ENCODE peak calls at places on chromosomes 16 and 17, in ten cellular contexts. W is cardiac muscle cell; U is effector memory CD4-positive, alpha-beta T cell; S is stimulated activated CD4-positive, alpha-beta T cell treated with anti-CD3 and anti-CD28 coated beads, TNF-alpha, amount 100 ng/mL, for 48 hours; K is CD4-positive, alpha-beta T cell; E is tibial artery; Y is pancreas; L is T-helper 1 cell; I is HFFc6; O is H4. N is an unnamed sample.

GRCh38 chr16:709651-710499 is 4.3 kb upstream of the FBXL16 start:
- DNase-seq in U (no peak), K (no peak), O (peak), S (no peak), W (peak), I (peak), E (no peak), L (no peak), Y (no peak), N (peak)

GRCh38 chr17:78899361-78900260 is 3.4 kb downstream of the CEP295NL start:
- DNase-seq in I (no peak), W (peak), K (no peak), E (no peak), L (no peak), U (no peak), S (no peak), Y (no peak), O (no peak), N (no peak)

GRCh38 chr16:66549284-66550131 is at the start of gene TK2:
- DNase-seq in L (peak), O (no peak), S (peak), W (peak), I (peak), U (peak), E (peak), Y (peak), K (peak), N (peak)

GRCh38 chr17:81396722-81397313 is 1.6 kb downstream of the BAHCC1 start:
- DNase-seq in K (no peak), O (peak), L (no peak), Y (peak), I (peak), W (peak), E (no peak), S (no peak), U (no peak), N (no peak)

GRCh38 chr17:29155235-29155965 is 24.8 kb downstream of the MYO18A start:
- DNase-seq in S (peak), O (peak), W (peak), K (peak), L (no peak), U (no peak), I (peak), E (no peak), Y (no peak), N (peak)

GRCh38 chr16:17076121-17076757 is 394.5 kb downstream of the XYLT1 start:
- DNase-seq in O (no peak), S (no peak), L (no peak), K (no peak), E (no peak), W (no peak), I (no peak), Y (no peak), U (no peak), N (peak)

GRCh38 chr16:68972008-68972407 is 128.7 kb downstream of the TANGO6 start:
- DNase-seq in Y (no peak), I (no peak), E (no peak), K (no peak), W (no peak), L (no peak), U (no peak), S (no peak), O (no peak), N (no peak)

GRCh38 chr17:53004902-53005301 is 817.8 kb upstream of the KIF2B start:
- DNase-seq in W (no peak), S (no peak), I (no peak), Y (no peak), L (no peak), U (no peak), K (no peak), O (no peak), E (no peak), N (no peak)

GRCh38 chr17:4162775-4163498 is 19.9 kb downstream of the CYB5D2 start:
- DNase-seq in K (no peak), L (no peak), I (no peak), E (no peak), S (no peak), U (no peak), Y (no peak), O (peak), W (peak), N (no peak)

GRCh38 chr17:40607641-40608040 is 40.0 kb downstream of the SMARCE1 start:
- DNase-seq in E (no peak), O (no peak), U (no peak), L (no peak), K (peak), I (no peak), S (no peak), Y (no peak), W (no peak), N (no peak)

GRCh38 chr17:79123988-79124387 is 49.4 kb downstream of the ENGASE start:
- DNase-seq in U (no peak), O (no peak), W (no peak), S (no peak), K (no peak), L (no peak), I (no peak), E (no peak), Y (no peak), N (no peak)

GRCh38 chr17:82583720-82584234 is 64.2 kb downstream of the FOXK2 start:
- DNase-seq in Y (no peak), O (no peak), W (no peak), L (no peak), K (peak), U (no peak), I (no peak), E (no peak), S (no peak), N (no peak)

GRCh38 chr17:28368306-28368831 is 1.7 kb downstream of the VTN start:
- DNase-seq in L (no peak), Y (no peak), S (no peak), U (no peak), W (no peak), K (no peak), E (no peak), I (no peak), O (no peak), N (no peak)

N was measured in NCI-H460.